ENCODE peak calls at places on chromosomes 6 and 20, in four cellular contexts. A, G, X and Y are unnamed samples.

GRCh38 chr6:106070626-106071025 is 15.5 kb upstream of the PRDM1 start:
- DNase-seq in X (no peak), G (no peak), A (no peak), Y (no peak)

GRCh38 chr20:48538058-48538825 is 289.6 kb downstream of the PREX1 start:
- DNase-seq in G (no peak), A (peak; percentile 49), X (peak; percentile 96), Y (no peak)

GRCh38 chr20:407953-408842 is at the start of gene RBCK1:
- DNase-seq in X (peak; percentile 82), G (peak; percentile 73), A (peak; percentile 80), Y (peak; percentile 80)

GRCh38 chr6:42987533-42988451 is 3.4 kb downstream of the PPP2R5D start:
- DNase-seq in G (no peak), X (peak; percentile 31), A (no peak), Y (no peak)

GRCh38 chr20:21241400-21241799 is 61.7 kb upstream of the XRN2 start:
- DNase-seq in G (no peak), X (no peak), A (no peak), Y (no peak)

GRCh38 chr20:53642196-53643030 is 48.8 kb upstream of the ZNF217 start:
- DNase-seq in A (no peak), X (peak; percentile 63), G (no peak), Y (no peak)

GRCh38 chr20:12687476-12687875 is 321.3 kb upstream of the SPTLC3 start:
- DNase-seq in X (no peak), G (no peak), A (no peak), Y (no peak)

GRCh38 chr6:42368156-42368555 is 83.6 kb downstream of the TRERF1 start:
- DNase-seq in X (no peak), G (no peak), A (no peak), Y (no peak)

GRCh38 chr6:47117314-47117713 is 75.2 kb upstream of the ADGRF1 start:
- DNase-seq in X (no peak), G (no peak), A (no peak), Y (no peak)

GRCh38 chr20:19777311-19777710 is 19.3 kb downstream of the RIN2 start:
- DNase-seq in G (no peak), A (no peak), X (no peak), Y (no peak)

GRCh38 chr6:101818056-101818455 is 424.5 kb downstream of the GRIK2 start:
- DNase-seq in G (no peak), X (no peak), A (no peak), Y (no peak)

GRCh38 chr20:33654680-33655161 is 7.4 kb upstream of the C20orf144 start:
- DNase-seq in X (no peak), G (no peak), A (no peak), Y (no peak)

GRCh38 chr6:136149311-136149710 is 100.8 kb downstream of the MTFR2 start:
- DNase-seq in G (no peak), X (peak; percentile 44), A (no peak), Y (no peak)

GRCh38 chr6:166192557-166192956 is 24.9 kb upstream of the TBXT start:
- DNase-seq in G (no peak), X (no peak), A (no peak), Y (no peak)

GRCh38 chr6:124995645-124996325 is 33.5 kb downstream of the RNF217 start:
- DNase-seq in X (no peak), G (no peak), A (no peak), Y (no peak)

GRCh38 chr20:38196592-38196991 is 31.5 kb upstream of the TGM2 start:
- DNase-seq in A (no peak), G (no peak), X (peak; percentile 97), Y (no peak)

GRCh38 chr20:2300420-2300819 is 4.6 kb downstream of the TGM3 start:
- DNase-seq in A (no peak), X (peak; percentile 8), G (no peak), Y (no peak)

GRCh38 chr6:95364016-95364604 is 213.2 kb upstream of the MANEA start:
- DNase-seq in G (no peak), A (no peak), X (peak; percentile 14), Y (no peak)

GRCh38 chr6:30234361-30234760 is 21.2 kb upstream of the TRIM26 start:
- DNase-seq in X (peak; percentile 30), A (no peak), G (no peak), Y (no peak)

GRCh38 chr20:61780066-61780465 is 285.6 kb downstream of the TAF4 start:
- DNase-seq in G (no peak), A (no peak), X (no peak), Y (no peak)

GRCh38 chr6:55925292-55925691 is 49.9 kb upstream of the BMP5 start:
- DNase-seq in X (peak; percentile 56), G (no peak), A (no peak), Y (no peak)

GRCh38 chr20:62887860-62888239 is 26.2 kb upstream of the TCFL5 start:
- DNase-seq in A (no peak), X (no peak), G (no peak), Y (no peak)

GRCh38 chr20:3842332-3842930 is 4.2 kb upstream of the MAVS start:
- DNase-seq in X (no peak), G (no peak), A (no peak), Y (no peak)

GRCh38 chr20:24987873-24988835 is 4.4 kb downstream of the APMAP start:
- DNase-seq in G (no peak), A (no peak), X (no peak), Y (peak; percentile 10)

GRCh38 chr20:24986436-24987015 is 6.0 kb downstream of the APMAP start:
- DNase-seq in X (no peak), G (no peak), A (no peak), Y (peak; percentile 14)

GRCh38 chr20:24990810-24991252 is 1.7 kb downstream of the APMAP start:
- DNase-seq in X (no peak), A (no peak), G (no peak), Y (peak; percentile 17)

GRCh38 chr20:24987244-24987643 is 5.3 kb downstream of the APMAP start:
- DNase-seq in G (no peak), A (no peak), X (no peak), Y (peak; percentile 0)

GRCh38 chr20:24989162-24989561 is 3.4 kb downstream of the APMAP start:
- DNase-seq in G (no peak), A (no peak), X (no peak), Y (no peak)
- H3K4me1 ChIP-seq in G (no peaks in the 10 kb centered on the region), A (peaks cover 36% of the 10 kb centered on the region), X (peaks cover 8% of the 10 kb centered on the region), Y (peaks cover 4% of the 10 kb centered on the region)

GRCh38 chr20:64056639-64056888 is 6.4 kb upstream of the TCEA2 start:
- DNase-seq in G (no peak), A (no peak), X (no peak), Y (no peak)
- H3K4me1 ChIP-seq in G (peaks cover 44% of the 10 kb centered on the region), A (peaks cover 6% of the 10 kb centered on the region), X (peaks cover 5% of the 10 kb centered on the region), Y (no peaks in the 10 kb centered on the region)

GRCh38 chr6:34289137-34289536 is 40.3 kb upstream of the SMIM29 start:
- DNase-seq in X (no peak), A (no peak), G (no peak), Y (no peak)
- H3K4me1 ChIP-seq in X (no peaks in the 10 kb centered on the region), A (no peaks in the 10 kb centered on the region), G (no peaks in the 10 kb centered on the region), Y (no peaks in the 10 kb centered on the region)

GRCh38 chr6:129665555-129665954 is 44.4 kb downstream of the ARHGAP18 start:
- DNase-seq in X (no peak), G (no peak), A (no peak), Y (no peak)

GRCh38 chr6:129661478-129662405 is 48.2 kb downstream of the ARHGAP18 start:
- DNase-seq in X (no peak), G (no peak), A (peak; percentile 49), Y (no peak)

GRCh38 chr6:129662406-129662766 is 47.6 kb downstream of the ARHGAP18 start:
- DNase-seq in A (no peak), G (no peak), X (no peak), Y (no peak)

GRCh38 chr6:129662980-129663431 is 47.0 kb downstream of the ARHGAP18 start:
- DNase-seq in X (no peak), A (no peak), G (no peak), Y (no peak)

DNA sequence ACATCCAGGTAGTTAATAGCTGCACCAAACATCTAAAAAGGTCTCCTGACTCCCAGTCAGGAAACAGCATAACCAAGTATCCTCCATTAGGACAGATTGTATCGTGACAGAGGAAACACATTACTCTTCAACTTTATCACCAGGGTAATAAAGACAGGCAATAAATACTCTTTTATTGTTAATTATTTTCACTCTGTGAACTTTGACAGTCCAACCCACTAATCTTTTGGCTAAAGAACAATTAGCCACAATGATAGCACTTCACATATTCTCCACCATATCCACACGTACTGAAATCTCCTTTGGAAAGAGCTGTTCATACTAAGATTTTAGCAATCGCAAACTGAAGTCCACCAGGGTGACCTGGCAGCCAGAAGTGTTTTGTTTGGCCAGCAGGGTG is 46.4 kb downstream of the ARHGAP18 start:
- DNase-seq in X (peak; percentile 25), A (no peak), G (no peak), Y (no peak)
- H3K4me1 ChIP-seq in X (no peaks in the 10 kb centered on the region), A (peaks cover 39% of the 10 kb centered on the region), G (no peaks in the 10 kb centered on the region), Y (peaks cover 2% of the 10 kb centered on the region)

GRCh38 chr6:126017668-126018067 is 31.3 kb downstream of the TRMT11 start:
- DNase-seq in G (no peak), X (no peak), A (no peak), Y (no peak)
- H3K4me1 ChIP-seq in G (peaks cover 5% of the 10 kb centered on the region), X (peaks cover 27% of the 10 kb centered on the region), A (no peaks in the 10 kb centered on the region), Y (no peaks in the 10 kb centered on the region)

GRCh38 chr20:17558941-17559304 is 11.0 kb upstream of the DSTN start:
- DNase-seq in X (no peak), G (no peak), A (no peak), Y (no peak)

GRCh38 chr20:17557675-17558006 is 12.2 kb upstream of the DSTN start:
- DNase-seq in G (no peak), A (no peak), X (peak; percentile 72), Y (no peak)

GRCh38 chr20:17555106-17555505 is 14.8 kb upstream of the DSTN start:
- DNase-seq in G (no peak), X (no peak), A (no peak), Y (no peak)

GRCh38 chr20:17558154-17558940 is 11.5 kb upstream of the DSTN start:
- DNase-seq in A (no peak), G (no peak), X (peak; percentile 89), Y (peak; percentile 68)

GRCh38 chr20:17556842-17557674 is 12.8 kb upstream of the DSTN start:
- DNase-seq in G (peak; percentile 53), X (peak; percentile 48), A (no peak), Y (peak; percentile 38)
- H3K4me1 ChIP-seq in G (no peaks in the 10 kb centered on the region), X (no peaks in the 10 kb centered on the region), A (no peaks in the 10 kb centered on the region), Y (peaks cover 10% of the 10 kb centered on the region)

DNA sequence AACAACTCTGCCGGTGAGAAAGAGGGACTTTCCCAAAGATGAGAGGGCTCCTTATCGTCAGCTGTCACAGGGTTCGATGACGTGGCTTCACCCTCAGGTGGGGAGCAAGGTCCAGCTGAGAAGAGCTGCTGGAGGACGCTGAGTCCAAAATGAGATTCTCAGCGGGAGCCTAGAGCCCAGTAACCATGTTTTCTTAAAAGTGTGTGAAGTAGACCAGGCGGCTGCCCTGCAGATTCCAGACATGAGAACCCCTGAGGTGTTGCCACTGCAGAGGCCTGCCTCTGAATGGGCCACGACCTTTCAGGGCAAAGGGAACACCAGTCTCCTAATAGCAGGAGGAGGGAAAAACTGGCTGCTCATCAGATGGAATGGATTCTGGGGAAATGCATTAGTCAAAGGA is 375.1 kb downstream of the BTBD9 start:
- DNase-seq in G (no peak), X (no peak), A (no peak), Y (peak; percentile 36)
- H3K4me1 ChIP-seq in G (peaks cover 3% of the 10 kb centered on the region), X (peaks cover 28% of the 10 kb centered on the region), A (no peaks in the 10 kb centered on the region), Y (peaks cover 16% of the 10 kb centered on the region)

GRCh38 chr20:24334830-24335229 is 134.6 kb upstream of the SYNDIG1 start:
- DNase-seq in X (no peak), G (no peak), A (no peak), Y (no peak)
- H3K4me1 ChIP-seq in X (no peaks in the 10 kb centered on the region), G (no peaks in the 10 kb centered on the region), A (no peaks in the 10 kb centered on the region), Y (no peaks in the 10 kb centered on the region)